ENCODE peak calls at places on chromosomes 3 and 15, in four cellular contexts. T is left ventricle myocardium inferior, C is GM12878, V is Panc1. F is an unnamed sample.

GRCh38 chr3:42090973-42091731 is at the start of gene TRAK1:
- DNase-seq in T (peak), C (no peak), V (no peak), F (no peak)

GRCh38 chr3:171101982-171102610 is 75.6 kb upstream of the SLC2A2 start:
- DNase-seq in T (no peak), C (no peak), V (no peak), F (no peak)

GRCh38 chr3:14228611-14229470 is 50.2 kb downstream of the LSM3 start:
- DNase-seq in T (no peak), C (no peak), V (no peak), F (no peak)

GRCh38 chr3:45498532-45498931 is 96.0 kb upstream of the LIMD1 start:
- DNase-seq in T (no peak), C (no peak), V (no peak), F (no peak)

GRCh38 chr3:194833511-194833910 is 147.8 kb downstream of the FAM43A start:
- DNase-seq in T (no peak), C (no peak), V (no peak), F (no peak)

GRCh38 chr3:77161098-77161497 is 121.2 kb downstream of the ROBO2 start:
- DNase-seq in T (no peak), C (no peak), V (no peak), F (no peak)

GRCh38 chr15:95013379-95013778 is 782.0 kb downstream of the MCTP2 start:
- DNase-seq in T (no peak), C (no peak), V (no peak), F (no peak)

GRCh38 chr15:33194704-33195261 is at the start of gene FMN1:
- DNase-seq in T (peak), C (peak), V (peak), F (peak)

GRCh38 chr3:151216641-151217040 is 13.6 kb upstream of the GPR171 start:
- DNase-seq in T (no peak), C (no peak), V (no peak), F (no peak)

GRCh38 chr3:9147215-9147895 is 102.1 kb downstream of the SRGAP3 start:
- DNase-seq in T (no peak), C (no peak), V (no peak), F (no peak)

GRCh38 chr3:83011471-83011870 is 1250.0 kb upstream of the GBE1 start:
- DNase-seq in T (no peak), C (no peak), V (no peak), F (no peak)

GRCh38 chr3:112979244-112979832 is 4.4 kb upstream of the CD200R1 start:
- DNase-seq in T (no peak), C (no peak), V (no peak), F (no peak)

GRCh38 chr3:145864336-145864735 is 296.6 kb downstream of the PLOD2 start:
- DNase-seq in T (no peak), C (no peak), V (no peak), F (no peak)

GRCh38 chr3:126135056-126135397 is 45.4 kb downstream of the ALDH1L1 start:
- DNase-seq in T (no peak), C (no peak), V (no peak), F (no peak)

GRCh38 chr3:151075869-151076573 is 9.4 kb upstream of the MED12L start:
- DNase-seq in T (no peak), C (no peak), V (no peak), F (no peak)

GRCh38 chr3:24951186-24951585 is 456.5 kb upstream of the THRB start:
- DNase-seq in T (no peak), C (no peak), V (no peak), F (no peak)

GRCh38 chr3:18033581-18033980 is 291.1 kb upstream of the TBC1D5 start:
- DNase-seq in T (no peak), C (no peak), V (no peak), F (no peak)

GRCh38 chr3:179885950-179886349 is 150.8 kb downstream of the PEX5L start:
- DNase-seq in T (no peak), C (no peak), V (no peak), F (no peak)

GRCh38 chr3:132789959-132790358 is 67.8 kb upstream of the NPHP3 start:
- DNase-seq in T (no peak), C (no peak), V (no peak), F (no peak)

GRCh38 chr15:34147371-34148140 is 45.7 kb downstream of the PGBD4 start:
- DNase-seq in T (no peak), C (no peak), V (no peak), F (no peak)

F was measured in GM06990.